ENCODE peak calls at places on chromosome 17, in four cellular contexts. X is cardiac muscle cell, E is fibroblast of pulmonary artery, Q is lower lobe of right lung. W is an unnamed sample.
A peak's percentile ranks its signal among the peaks of the same experiment; 100 is the strongest.

GRCh38 chr17:7750321-7750821 is 32.8 kb downstream of the DNAH2 start:
- DNase-seq in X (peak; percentile 85), E (peak; percentile 81), Q (no peak), W (peak; percentile 93)

GRCh38 chr17:9936075-9936474 is 31.0 kb upstream of the RCVRN start:
- DNase-seq in X (no peak), E (no peak), Q (no peak), W (no peak)

GRCh38 chr17:83086197-83086880 is 6.9 kb downstream of the METRNL start:
- DNase-seq in X (no peak), E (no peak), Q (no peak), W (no peak)

GRCh38 chr17:83037084-83037950 is 42.1 kb upstream of the METRNL start:
- DNase-seq in X (no peak), E (no peak), Q (no peak), W (no peak)

GRCh38 chr17:68835061-68835460 is 120.1 kb downstream of the ABCA8 start:
- DNase-seq in X (no peak), E (no peak), Q (no peak), W (no peak)

GRCh38 chr17:6857904-6858303 is 26.4 kb upstream of the TEKT1 start:
- DNase-seq in X (no peak), E (no peak), Q (no peak), W (no peak)

GRCh38 chr17:68588362-68588761 is 12.8 kb downstream of the FAM20A start:
- DNase-seq in X (no peak), E (no peak), Q (no peak), W (no peak)

GRCh38 chr17:48102700-48103378 is 1.6 kb upstream of the CBX1 start:
- DNase-seq in X (no peak), E (no peak), Q (no peak), W (no peak)

GRCh38 chr17:683499-684254 is 31.0 kb downstream of the VPS53 start:
- DNase-seq in X (no peak), E (no peak), Q (no peak), W (no peak)

GRCh38 chr17:55263565-55264272 is 1.0 kb upstream of the HLF start:
- DNase-seq in X (no peak), E (no peak), Q (no peak), W (no peak)

GRCh38 chr17:51439395-51440229 is 179.3 kb downstream of the UTP18 start:
- DNase-seq in X (no peak), E (peak; percentile 15), Q (no peak), W (no peak)

GRCh38 chr17:41917957-41918391 is 777 bp downstream of the ACLY start:
- DNase-seq in X (peak; percentile 47), E (peak; percentile 39), Q (peak; percentile 67), W (peak; percentile 40)

GRCh38 chr17:38867179-38867994 is 2.5 kb upstream of the LASP1 start:
- DNase-seq in X (peak; percentile 71), E (peak; percentile 68), Q (no peak), W (peak; percentile 85)
- H3K4me3 ChIP-seq in X (peak overlapping the region; percentile 66), E (peak overlapping the region; percentile 98), Q (peak overlapping the region; percentile 94), W (peak overlapping the region; percentile 96)

GRCh38 chr17:4420692-4421131 is 13.0 kb upstream of the SPNS3 start:
- DNase-seq in X (peak; percentile 82), E (peak; percentile 84), Q (no peak), W (peak; percentile 81)
- TF ChIP-seq CTCF in X (peak; percentile 86), E (peak; percentile 89), Q (peak; percentile 85), W (peak; percentile 79)

GRCh38 chr17:14205380-14205779 is 31.3 kb downstream of the CDRT15 start:
- DNase-seq in X (no peak), E (no peak), Q (no peak), W (no peak)

GRCh38 chr17:14207791-14208190 is 28.9 kb downstream of the CDRT15 start:
- DNase-seq in X (no peak), E (no peak), Q (no peak), W (no peak)

GRCh38 chr17:14204546-14204945 is 32.1 kb downstream of the CDRT15 start:
- DNase-seq in X (no peak), E (no peak), Q (no peak), W (no peak)

GRCh38 chr17:14206891-14207290 is 29.8 kb downstream of the CDRT15 start:
- DNase-seq in X (no peak), E (no peak), Q (no peak), W (no peak)

GRCh38 chr17:14205992-14206461 is 30.6 kb downstream of the CDRT15 start:
- DNase-seq in X (no peak), E (no peak), Q (peak; percentile 89), W (no peak)
- H3K4me3 ChIP-seq in X (no peak overlapping the region), E (no peak overlapping the region), Q (no peak overlapping the region), W (no peak overlapping the region)

GRCh38 chr17:58527306-58527705 is 12.9 kb upstream of the MTMR4 start:
- DNase-seq in X (no peak), E (peak; percentile 17), Q (no peak), W (no peak)
- TF ChIP-seq CTCF in X (peak; percentile 37), E (peak; percentile 37), Q (no peak), W (no peak)

DNA sequence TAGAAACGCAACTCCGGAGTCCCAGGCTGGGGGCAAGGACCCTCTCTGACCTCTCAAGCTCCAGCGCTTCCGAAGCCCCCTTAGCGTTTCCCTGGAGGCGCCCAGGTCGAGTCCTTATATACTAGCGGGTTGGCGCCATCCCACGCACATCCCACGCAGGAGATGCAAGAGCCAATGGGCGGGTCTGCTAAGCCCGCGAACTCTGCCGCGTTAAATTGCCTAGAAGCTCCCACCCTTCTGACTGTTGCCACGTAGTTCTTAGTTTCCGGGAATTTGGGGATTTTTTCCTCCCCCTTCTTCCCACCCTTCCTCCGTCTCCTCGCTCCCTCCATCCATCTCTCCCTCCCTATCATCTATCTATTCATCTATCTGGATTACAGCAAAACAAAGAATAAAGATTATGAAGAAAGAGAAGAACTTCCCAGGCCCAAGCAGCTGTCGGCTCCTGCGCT is at the start of gene SLFN11:
- DNase-seq in X (peak; percentile 95), E (peak; percentile 93), Q (peak; percentile 90), W (peak; percentile 98)
- H3K4me3 ChIP-seq in X (peak within 1 kb of the TSS; percentile 2), E (peak within 1 kb of the TSS; percentile 75), Q (peak within 1 kb of the TSS; percentile 69), W (peak within 1 kb of the TSS; percentile 89)

GRCh38 chr17:17032131-17032692 is 10.0 kb upstream of the MPRIP start:
- DNase-seq in X (peak; percentile 79), E (peak; percentile 70), Q (peak; percentile 77), W (peak; percentile 70)
- TF ChIP-seq CTCF in X (no peak), E (no peak), Q (no peak), W (no peak)

GRCh38 chr17:81346908-81347349 is 48.3 kb upstream of the BAHCC1 start:
- DNase-seq in X (no peak), E (no peak), Q (no peak), W (no peak)
- H3K4me3 ChIP-seq in X (peak overlapping the region; percentile 72), E (peak overlapping the region; percentile 62), Q (peak overlapping the region; percentile 64), W (peak overlapping the region; percentile 72)

GRCh38 chr17:74750039-74750326 is 1.6 kb downstream of the NHERF1 start:
- DNase-seq in X (no peak), E (no peak), Q (no peak), W (no peak)

GRCh38 chr17:74749262-74750038 is 1.0 kb downstream of the NHERF1 start:
- DNase-seq in X (no peak), E (no peak), Q (no peak), W (no peak)

GRCh38 chr17:74748529-74749261 is at the start of gene NHERF1:
- DNase-seq in X (peak; percentile 94), E (peak; percentile 87), Q (peak; percentile 96), W (peak; percentile 84)

GRCh38 chr17:74746922-74747321 is 1.5 kb upstream of the NHERF1 start:
- DNase-seq in X (peak; percentile 48), E (no peak), Q (peak; percentile 44), W (no peak)

DNA sequence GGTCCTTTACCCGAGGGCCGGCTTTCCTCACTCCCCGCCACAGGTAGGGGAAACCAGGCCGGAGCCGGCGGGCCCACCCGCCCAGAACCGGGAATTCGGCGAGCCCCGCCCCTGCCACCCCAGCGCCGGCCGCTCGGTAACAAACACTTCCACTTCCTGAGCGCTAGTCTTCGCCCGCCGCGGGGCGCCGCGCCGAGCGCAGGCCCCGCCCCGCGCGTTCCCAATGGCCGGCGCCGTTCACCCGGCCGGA is 224 bp upstream of the NHERF1 start:
- DNase-seq in X (no peak), E (no peak), Q (no peak), W (no peak)
- TF ChIP-seq CTCF in X (no peak), E (no peak), Q (peak; percentile 7), W (no peak)

GRCh38 chr17:42922335-42922734 is 21.7 kb downstream of the G6PC1 start:
- DNase-seq in X (peak; percentile 14), E (peak; percentile 8), Q (no peak), W (no peak)
- H3K4me3 ChIP-seq in X (no peak overlapping the region), E (no peak overlapping the region), Q (no peak overlapping the region), W (no peak overlapping the region)